ENCODE peak calls at places on chromosomes 13 and 19, in four cellular contexts. H is CD14-positive monocyte, S is heart left ventricle, T is HFFc6. O is an unnamed sample.
A peak's percentile ranks its signal among the peaks of the same experiment; 100 is the strongest.

GRCh38 chr13:35874704-35875103 is 256.5 kb downstream of the DCLK1 start:
- DNase-seq in H (no peak), S (peak; percentile 76), T (no peak), O (no peak)

GRCh38 chr13:75796825-75797224 is 160.7 kb downstream of the LMO7 start:
- DNase-seq in H (no peak), S (no peak), T (no peak), O (no peak)

GRCh38 chr19:8423821-8424223 is 10.7 kb downstream of the MARCHF2 start:
- DNase-seq in H (peak; percentile 93), S (peak; percentile 96), T (peak; percentile 97), O (peak; percentile 88)

GRCh38 chr19:10372698-10373097 is 7.7 kb downstream of the TYK2 start:
- DNase-seq in H (peak; percentile 89), S (no peak), T (no peak), O (no peak)

GRCh38 chr13:66826398-66826797 is 403.7 kb downstream of the PCDH9 start:
- DNase-seq in H (no peak), S (no peak), T (no peak), O (no peak)

GRCh38 chr13:26664942-26665341 is 95.6 kb downstream of the GPR12 start:
- DNase-seq in H (no peak), S (no peak), T (no peak), O (no peak)

GRCh38 chr13:74134226-74134776 is at the start of gene KLF12:
- DNase-seq in H (peak; percentile 52), S (peak; percentile 94), T (peak; percentile 95), O (peak; percentile 31)

GRCh38 chr19:19053508-19054314 is 10.1 kb upstream of the SLC25A42 start:
- DNase-seq in H (no peak), S (peak; percentile 70), T (no peak), O (no peak)

GRCh38 chr13:47148543-47148942 is 251.7 kb upstream of the HTR2A start:
- DNase-seq in H (no peak), S (no peak), T (no peak), O (no peak)

GRCh38 chr19:56092685-56093631 is 28.1 kb downstream of the ZNF787 start:
- DNase-seq in H (no peak), S (no peak), T (no peak), O (no peak)

GRCh38 chr19:50022823-50023222 is 2.3 kb downstream of the VRK3 start:
- DNase-seq in H (no peak), S (no peak), T (no peak), O (no peak)

GRCh38 chr19:50025794-50026549 is at the start of gene ZNF473:
- DNase-seq in H (peak; percentile 95), S (peak; percentile 96), T (peak; percentile 94), O (peak; percentile 65)

GRCh38 chr19:50026550-50026906 is 723 bp downstream of the ZNF473 start:
- DNase-seq in H (no peak), S (no peak), T (no peak), O (no peak)

GRCh38 chr19:50024719-50025021 is 502 bp downstream of the VRK3 start:
- DNase-seq in H (no peak), S (no peak), T (no peak), O (no peak)

GRCh38 chr19:50025022-50025793 is at the start of gene VRK3:
- DNase-seq in H (peak; percentile 100), S (peak; percentile 100), T (peak; percentile 100), O (peak; percentile 89)
- TF ChIP-seq CTCF in H (peak; percentile 12), S (no peak), T (peak; percentile 38), O (no peak)

GRCh38 chr19:48997972-48998371 is 4.3 kb downstream of the RUVBL2 start:
- DNase-seq in H (no peak), S (no peak), T (peak; percentile 50), O (no peak)
- TF ChIP-seq CTCF in H (peak; percentile 42), S (peak; percentile 45), T (peak; percentile 82), O (no peak)

GRCh38 chr13:33867472-33867871 is 49.5 kb downstream of the RFC3 start:
- DNase-seq in H (no peak), S (no peak), T (no peak), O (no peak)
- TF ChIP-seq CTCF in H (peak; percentile 10), S (no peak), T (peak; percentile 44), O (no peak)

DNA sequence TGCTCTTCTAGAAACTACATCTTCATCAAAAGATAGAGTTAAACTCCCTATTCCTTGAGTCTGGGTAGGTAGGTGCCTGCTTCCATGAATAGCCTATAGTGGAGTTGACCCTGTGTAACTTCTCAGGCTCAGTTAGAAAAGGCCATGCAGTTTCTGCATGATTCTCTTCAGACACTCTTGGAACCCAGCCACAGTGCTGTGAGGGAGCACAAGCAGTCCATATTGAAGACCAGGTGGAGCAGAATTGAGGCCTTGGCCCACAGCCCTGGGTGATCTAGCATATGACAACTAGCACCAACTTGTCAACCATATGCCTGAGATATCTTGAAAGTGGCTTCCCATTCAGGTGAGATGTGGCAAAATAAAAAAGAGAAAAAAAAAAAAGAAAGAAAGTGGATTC is 10.3 kb upstream of the PAN3 start:
- DNase-seq in H (no peak), S (no peak), T (no peak), O (no peak)
- TF ChIP-seq CTCF in H (no peak), S (no peak), T (no peak), O (no peak)

DNA sequence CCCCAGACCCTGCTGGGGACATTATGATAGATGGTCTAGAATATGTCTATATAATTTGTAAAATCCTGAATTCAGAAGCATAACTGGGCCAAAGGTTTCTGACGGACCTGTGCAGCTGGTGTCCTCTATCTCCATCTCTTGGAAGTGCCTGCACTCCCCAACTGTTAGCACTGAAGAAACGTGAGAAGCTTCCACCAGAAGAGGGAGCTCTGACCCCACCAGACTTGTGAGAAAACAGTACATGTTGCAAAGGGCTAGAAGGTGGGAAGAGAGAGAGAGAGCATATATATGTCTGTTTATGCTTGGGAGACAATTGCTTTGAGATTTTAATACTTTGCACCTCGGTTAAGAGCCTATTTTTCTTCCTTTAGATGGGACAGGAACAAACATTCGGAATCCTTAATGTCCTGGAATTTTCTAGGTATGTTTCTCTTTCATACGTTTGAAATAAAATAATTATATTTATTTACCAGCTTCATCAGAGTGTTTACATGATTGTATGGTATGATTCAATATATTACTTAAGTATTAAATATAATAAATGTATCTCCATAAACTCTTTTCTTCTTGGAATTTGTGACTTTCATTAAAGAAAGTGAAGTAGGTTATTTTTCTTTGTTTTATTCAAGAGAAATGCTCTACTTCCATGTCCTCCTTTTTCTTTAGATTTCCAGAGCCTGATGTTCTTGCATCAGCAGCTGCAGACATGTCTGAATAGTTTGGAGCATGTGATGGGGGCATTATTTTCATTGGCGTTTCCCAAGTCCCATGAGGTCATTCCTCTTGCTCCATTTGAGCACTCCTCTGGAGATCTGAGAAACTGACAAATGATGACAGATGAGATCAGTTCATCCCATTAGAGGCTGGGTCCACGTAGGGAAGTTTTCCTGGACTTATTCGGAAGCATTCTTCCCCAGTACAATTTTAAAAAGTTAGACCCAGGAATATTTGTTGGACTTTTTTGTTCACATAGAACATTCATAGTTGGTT is 203.0 kb downstream of the ATP8A2 start:
- DNase-seq in H (no peak), S (peak; percentile 71), T (peak; percentile 62), O (peak; percentile 55)
- TF ChIP-seq CTCF in H (peak; percentile 65), S (peak; percentile 66), T (peak; percentile 87), O (peak; percentile 47)

GRCh38 chr19:20388826-20389225 is 176.8 kb downstream of the ZNF737 start:
- DNase-seq in H (no peak), S (no peak), T (no peak), O (no peak)
- TF ChIP-seq CTCF in H (no peak), S (no peak), T (no peak), O (no peak)

O was measured in omental fat pad.